ENCODE peak calls at places on chromosomes 7 and 10, in five cellular contexts. V is A549, Y is K562, M is IMR-90, T is WTC11. G is an unnamed sample.

GRCh38 chr7:46387646-46388045 is 466.6 kb upstream of the IGFBP3 start:
- DNase-seq in M (peak), T (no peak), V (no peak), Y (no peak), G (no peak)

GRCh38 chr7:74272305-74273038 is 16.7 kb upstream of the CLIP2 start:
- DNase-seq in M (peak), V (no peak), T (peak), Y (peak), G (no peak)

GRCh38 chr7:93933190-93933589 is 11.7 kb downstream of the GNG11 start:
- DNase-seq in M (no peak), V (no peak), Y (no peak), T (no peak), G (no peak)

GRCh38 chr7:22441157-22441556 is 58.8 kb downstream of the STEAP1B start:
- DNase-seq in M (no peak), Y (no peak), V (no peak), T (no peak), G (no peak)

GRCh38 chr7:117087639-117088396 is 134.5 kb downstream of the ST7 start:
- DNase-seq in V (no peak), T (no peak), M (no peak), Y (no peak), G (no peak)

GRCh38 chr10:33412261-33413092 is 78.0 kb upstream of the NRP1 start:
- DNase-seq in T (no peak), V (no peak), Y (no peak), M (peak), G (no peak)

GRCh38 chr10:96276831-96277230 is 5.5 kb upstream of the BLNK start:
- DNase-seq in Y (no peak), T (no peak), V (no peak), M (no peak), G (no peak)

GRCh38 chr10:103835121-103836045 is 20.0 kb downstream of the SH3PXD2A start:
- DNase-seq in V (no peak), Y (no peak), M (peak), T (no peak), G (no peak)

GRCh38 chr10:47255866-47256265 is 44.1 kb upstream of the GDF10 start:
- DNase-seq in M (no peak), Y (no peak), T (no peak), V (no peak), G (no peak)

GRCh38 chr10:34622914-34623313 is 192.2 kb downstream of the PARD3 start:
- DNase-seq in M (no peak), V (no peak), T (no peak), Y (no peak), G (no peak)

GRCh38 chr10:132867801-132868644 is 74.3 kb downstream of the CFAP46 start:
- DNase-seq in T (peak), M (no peak), Y (no peak), V (no peak), G (no peak)

GRCh38 chr10:104614245-104614831 is 26.8 kb upstream of the SORCS3 start:
- DNase-seq in M (peak), T (peak), Y (peak), V (peak), G (peak)

GRCh38 chr10:60098676-60099601 is 192.6 kb upstream of the CCDC6 start:
- DNase-seq in V (peak), Y (peak), T (no peak), M (no peak), G (no peak)

GRCh38 chr10:61775111-61775510 is 112.4 kb downstream of the CABCOCO1 start:
- DNase-seq in V (no peak), T (no peak), M (no peak), Y (no peak), G (no peak)

GRCh38 chr7:137978464-137979237 is 23.2 kb downstream of the CREB3L2 start:
- DNase-seq in Y (peak), T (no peak), M (peak), V (peak), G (no peak)

GRCh38 chr10:119713744-119714483 is 11.9 kb upstream of the INPP5F start:
- DNase-seq in V (no peak), T (no peak), M (peak), Y (no peak), G (no peak)

GRCh38 chr7:121547341-121548092 is 151.4 kb upstream of the FAM3C start:
- DNase-seq in V (peak), T (no peak), M (peak), Y (peak), G (no peak)

GRCh38 chr7:84638339-84638697 is 443.7 kb upstream of the SEMA3A start:
- DNase-seq in V (no peak), T (no peak), M (no peak), Y (no peak), G (no peak)

GRCh38 chr10:35447693-35448407 is 111.5 kb downstream of the CCNY start:
- DNase-seq in V (peak), M (peak), T (peak), Y (peak), G (peak)

GRCh38 chr10:11437391-11438241 is 173.8 kb downstream of the USP6NL start:
- DNase-seq in V (no peak), M (no peak), T (peak), Y (no peak), G (peak)

GRCh38 chr10:117412469-117413005 is 37.3 kb upstream of the PDZD8 start:
- DNase-seq in M (no peak), T (no peak), V (no peak), Y (no peak), G (no peak)

GRCh38 chr10:74156919-74157289 is 5.9 kb downstream of the ADK start:
- DNase-seq in Y (peak), T (no peak), V (no peak), M (peak), G (no peak)

GRCh38 chr10:124736491-124737136 is 7.6 kb downstream of the FAM53B start:
- DNase-seq in M (peak), Y (no peak), T (no peak), V (no peak), G (no peak)

GRCh38 chr7:74312418-74313021 is 23.3 kb downstream of the CLIP2 start:
- DNase-seq in M (no peak), Y (no peak), V (no peak), T (no peak), G (no peak)

GRCh38 chr7:37283701-37284100 is 165.0 kb downstream of the ELMO1 start:
- DNase-seq in T (no peak), M (no peak), V (no peak), Y (no peak), G (no peak)

GRCh38 chr7:46619723-46620310 is 698.7 kb upstream of the IGFBP3 start:
- DNase-seq in T (no peak), V (no peak), Y (no peak), M (no peak), G (no peak)

GRCh38 chr10:86234553-86235270 is 131.9 kb downstream of the GRID1 start:
- DNase-seq in M (no peak), Y (no peak), V (no peak), T (no peak), G (no peak)

GRCh38 chr7:132029369-132030160 is 473.1 kb upstream of the PODXL start:
- DNase-seq in Y (no peak), M (no peak), V (no peak), T (no peak), G (no peak)

GRCh38 chr10:84552478-84552877 is 224.1 kb downstream of the CCSER2 start:
- DNase-seq in Y (no peak), V (no peak), M (no peak), T (peak), G (no peak)

GRCh38 chr7:16803881-16804673 is 722 bp downstream of the AGR2 start:
- DNase-seq in Y (no peak), V (peak), M (peak), T (no peak), G (no peak)
- TF ChIP-seq USF2 in Y (no peak), V (no peak), M (no peak), T (no peak), G (no peak)

GRCh38 chr7:18535811-18536413 is 40.4 kb downstream of the HDAC9 start:
- DNase-seq in M (no peak), Y (no peak), T (peak), V (no peak), G (no peak)

GRCh38 chr7:18546576-18546975 is 51.0 kb downstream of the HDAC9 start:
- DNase-seq in M (no peak), Y (no peak), V (no peak), T (no peak), G (no peak)

GRCh38 chr7:18541871-18542212 is 46.3 kb downstream of the HDAC9 start:
- DNase-seq in V (no peak), M (no peak), Y (no peak), T (no peak), G (no peak)

GRCh38 chr7:18538554-18539250 is 43.2 kb downstream of the HDAC9 start:
- DNase-seq in Y (no peak), M (no peak), T (no peak), V (no peak), G (no peak)

DNA sequence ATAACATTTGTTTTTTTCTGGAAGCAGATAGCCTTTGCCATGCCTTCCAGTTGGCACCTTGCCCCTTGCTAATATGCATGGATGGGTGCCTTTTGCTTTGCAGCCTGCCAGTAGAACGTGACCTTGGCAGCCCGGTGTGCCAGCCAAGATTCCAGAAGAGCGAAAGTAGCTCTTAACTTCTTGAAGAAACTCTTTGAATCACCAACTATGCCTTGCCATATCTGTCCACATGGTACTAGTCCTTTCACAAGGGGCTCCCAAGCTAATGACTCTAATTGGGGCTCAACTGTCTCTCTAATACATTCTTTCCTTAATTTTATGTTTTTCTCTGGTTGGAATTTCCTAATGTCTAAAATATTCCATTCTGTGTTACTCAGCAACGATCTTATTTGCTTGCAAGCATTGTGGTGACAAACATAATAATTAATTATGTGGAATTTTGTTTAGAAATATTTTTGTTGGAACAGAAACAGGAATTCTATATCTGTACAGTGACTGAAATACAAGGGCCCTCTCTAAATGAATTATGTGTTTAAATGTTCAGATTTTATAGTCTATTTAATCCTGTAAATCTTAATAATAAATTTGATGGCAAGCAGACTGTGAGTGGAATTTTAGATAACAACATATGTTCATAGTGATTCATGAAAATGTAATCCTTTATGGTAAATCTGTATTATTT is 45.8 kb downstream of the HDAC9 start:
- DNase-seq in Y (no peak), M (peak), T (no peak), V (no peak), G (no peak)
- TF ChIP-seq USF2 in Y (no peak), M (no peak), T (no peak), V (no peak), G (no peak)

DNA sequence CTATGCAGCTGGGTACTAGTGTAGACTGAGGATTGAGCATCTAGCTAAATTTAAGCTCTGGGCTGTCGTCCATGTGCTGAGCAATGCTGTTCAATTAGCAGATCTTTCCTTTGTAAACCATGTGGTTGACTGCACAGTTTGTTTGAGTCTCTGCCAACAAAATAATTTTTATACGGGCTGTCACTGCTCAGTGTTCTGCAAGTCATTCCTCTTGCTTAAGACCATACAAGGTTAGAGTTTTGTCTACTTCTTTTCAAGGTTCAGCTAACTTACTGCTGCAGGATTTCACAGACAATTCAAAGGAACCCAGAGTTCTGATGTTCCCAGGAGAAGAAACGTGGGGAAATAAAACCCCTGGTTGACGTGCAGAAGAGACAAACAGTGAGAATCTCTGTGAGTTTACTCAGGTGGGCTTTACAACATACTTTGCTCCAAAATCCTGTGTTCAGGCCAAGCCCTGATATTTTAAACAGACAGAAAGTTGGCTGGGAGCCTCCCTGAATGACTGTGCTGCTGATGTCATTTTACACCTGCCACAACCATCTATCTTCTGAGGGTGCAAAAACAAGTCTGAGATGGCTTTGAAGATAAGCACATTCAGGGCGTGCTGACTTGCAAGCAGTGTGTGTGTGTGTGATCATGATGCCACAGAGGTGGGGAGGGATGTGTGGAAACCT is 177.1 kb upstream of the SVIL start:
- DNase-seq in T (no peak), M (peak), Y (no peak), V (peak), G (no peak)
- TF ChIP-seq USF2 in T (no peak), M (peak), Y (no peak), V (no peak), G (no peak)

GRCh38 chr10:91296471-91296870 is 76.0 kb downstream of the PCGF5 start:
- DNase-seq in M (no peak), V (peak), Y (no peak), T (no peak), G (no peak)
- TF ChIP-seq USF2 in M (no peak), V (no peak), Y (no peak), T (no peak), G (no peak)

DNA sequence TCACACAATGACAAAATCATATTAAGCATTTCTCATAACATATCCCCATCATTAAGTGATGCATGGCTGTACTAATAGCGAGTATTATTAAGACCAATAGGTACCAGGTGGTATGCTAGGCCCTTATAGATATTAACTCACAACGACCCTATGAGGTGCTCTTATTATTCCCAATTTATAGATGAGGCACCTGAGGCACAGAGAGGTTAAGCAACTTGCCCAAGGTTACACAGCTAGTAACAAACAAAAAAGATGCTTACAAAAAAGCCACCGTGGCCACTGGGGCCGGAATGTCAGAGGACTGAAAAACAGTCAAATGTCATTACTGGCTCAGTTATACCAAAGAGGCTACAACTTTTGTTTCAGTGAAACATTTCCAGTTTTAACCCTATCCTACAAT is 96.0 kb downstream of the OR13A1 start:
- DNase-seq in Y (no peak), M (no peak), V (no peak), T (no peak), G (no peak)
- TF ChIP-seq USF2 in Y (no peak), M (no peak), V (no peak), T (no peak), G (no peak)

DNA sequence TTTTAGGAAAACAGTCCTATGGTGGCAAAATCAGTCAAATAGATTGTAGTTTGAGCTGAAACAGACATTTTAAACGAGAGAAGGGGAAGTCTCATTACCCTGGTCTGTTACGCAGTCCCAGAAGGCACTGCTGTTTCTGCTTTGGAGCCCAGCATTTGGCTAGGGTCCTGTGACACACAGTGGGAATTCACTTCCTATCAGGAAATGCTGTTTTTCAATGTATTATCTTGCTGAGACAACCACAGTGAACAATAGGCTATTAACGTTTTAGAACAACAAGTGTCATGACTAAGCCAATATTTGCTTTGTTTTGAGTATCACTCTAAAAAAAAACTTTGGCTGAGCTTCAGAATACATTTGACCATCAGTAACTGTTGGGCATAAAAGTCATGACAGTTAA is 74.1 kb downstream of the ADD3 start:
- DNase-seq in M (no peak), V (peak), Y (no peak), T (no peak), G (no peak)
- TF ChIP-seq USF2 in M (no peak), V (no peak), Y (no peak), T (no peak), G (no peak)

GRCh38 chr7:100219271-100219737 is 445 bp upstream of the PVRIG start:
- DNase-seq in V (no peak), T (no peak), M (no peak), Y (no peak), G (no peak)

GRCh38 chr7:100222445-100223132 is 2.8 kb downstream of the PVRIG start:
- DNase-seq in T (no peak), M (no peak), Y (no peak), V (no peak), G (no peak)

GRCh38 chr7:100220833-100221718 is 1.3 kb downstream of the PVRIG start:
- DNase-seq in M (no peak), T (no peak), V (no peak), Y (no peak), G (no peak)

GRCh38 chr7:100221767-100222444 is 2.2 kb downstream of the PVRIG start:
- DNase-seq in V (no peak), T (no peak), M (no peak), Y (no peak), G (no peak)
- TF ChIP-seq USF2 in V (no peak), T (no peak), M (no peak), Y (no peak), G (no peak)

GRCh38 chr7:128129224-128129864 is 98.1 kb upstream of the LRRC4 start:
- DNase-seq in V (no peak), Y (no peak), M (no peak), T (no peak), G (no peak)

GRCh38 chr7:128132426-128133069 is 101.3 kb upstream of the LRRC4 start:
- DNase-seq in V (no peak), Y (no peak), T (no peak), M (no peak), G (no peak)

GRCh38 chr7:128131115-128131514 is 99.9 kb upstream of the LRRC4 start:
- DNase-seq in Y (no peak), M (no peak), V (no peak), T (no peak), G (no peak)

GRCh38 chr7:128128401-128128800 is 97.2 kb upstream of the LRRC4 start:
- DNase-seq in M (no peak), Y (no peak), T (no peak), V (no peak), G (no peak)

DNA sequence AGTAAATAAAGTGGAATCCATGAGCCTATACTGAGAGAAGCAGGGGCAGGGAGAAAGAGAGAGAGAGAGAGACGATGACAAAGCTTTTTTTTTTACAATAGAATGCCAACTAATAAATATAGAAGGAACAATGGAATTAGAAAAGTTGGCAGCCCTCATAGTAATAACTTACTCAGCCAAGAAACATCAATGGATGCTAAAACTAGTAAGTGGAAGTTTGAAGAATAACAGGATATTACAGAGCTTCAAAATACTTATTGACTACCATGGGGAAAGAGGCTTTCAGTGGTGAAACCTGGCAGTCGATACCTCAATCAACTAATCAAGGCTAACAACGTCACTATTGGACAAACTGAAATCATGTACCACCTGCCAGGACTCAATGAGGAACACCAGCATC is 100.5 kb upstream of the LRRC4 start:
- DNase-seq in Y (no peak), M (no peak), T (no peak), V (no peak), G (no peak)
- TF ChIP-seq USF2 in Y (no peak), M (no peak), T (no peak), V (no peak), G (no peak)

DNA sequence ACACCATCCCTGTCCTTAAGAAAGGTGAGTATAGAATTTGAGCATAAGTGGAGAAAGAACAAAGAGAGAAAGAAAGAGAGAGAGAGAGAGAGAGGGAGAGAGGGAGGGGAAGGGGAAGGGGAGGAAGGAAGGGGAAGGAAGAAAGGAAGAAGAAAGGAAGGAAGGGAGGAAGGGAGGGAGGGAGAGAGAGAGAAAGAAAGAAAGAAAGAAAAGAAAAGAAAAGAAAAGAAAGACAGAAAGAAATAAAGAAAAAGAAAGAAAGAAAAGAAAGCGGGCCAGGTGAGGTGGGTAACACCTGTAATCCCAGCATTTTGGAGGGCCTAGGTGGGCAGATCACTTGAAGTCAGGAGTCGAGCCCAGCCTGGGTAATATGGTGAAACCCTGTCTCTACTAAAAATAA is 19.9 kb downstream of the CCL24 start:
- DNase-seq in M (no peak), T (no peak), V (no peak), Y (no peak), G (no peak)
- TF ChIP-seq USF2 in M (no peak), T (no peak), V (no peak), Y (no peak), G (no peak)

G was measured in H1.